ENCODE peak calls at places on chromosomes 5 and 9, in five cellular contexts. Q is suprapubic skin, S is aorta, I is RWPE1, M is epithelial cell of prostate. J is an unnamed sample.

GRCh38 chr9:113796651-113797426 is 79.3 kb upstream of the ZNF618 start:
- DNase-seq in Q (no peak), S (no peak), I (no peak), M (no peak), J (no peak)

GRCh38 chr5:135458921-135459331 is 6.8 kb upstream of the TIFAB start:
- DNase-seq in Q (peak), S (peak), I (peak), M (no peak), J (no peak)

GRCh38 chr5:2366816-2367215 is 384.7 kb downstream of the IRX2 start:
- DNase-seq in Q (no peak), S (no peak), I (no peak), M (no peak), J (no peak)

GRCh38 chr5:131330031-131330430 is 66.2 kb downstream of the CDC42SE2 start:
- DNase-seq in Q (no peak), S (no peak), I (no peak), M (no peak), J (no peak)

GRCh38 chr5:171308453-171309275 is at the start of gene TLX3:
- DNase-seq in Q (no peak), S (no peak), I (peak), M (no peak), J (peak)

GRCh38 chr9:115808108-115808507 is 345.5 kb upstream of the PAPPA start:
- DNase-seq in Q (no peak), S (no peak), I (no peak), M (no peak), J (no peak)

GRCh38 chr9:87950765-87951488 is 23.4 kb downstream of the CDK20 start:
- DNase-seq in Q (no peak), S (no peak), I (peak), M (no peak), J (no peak)

GRCh38 chr5:88256872-88257271 is 11.8 kb downstream of the TMEM161B start:
- DNase-seq in Q (no peak), S (no peak), I (no peak), M (no peak), J (no peak)

GRCh38 chr9:90966475-90967150 is 165.0 kb downstream of the SYK start:
- DNase-seq in Q (no peak), S (no peak), I (peak), M (no peak), J (no peak)

GRCh38 chr5:172897691-172898512 is 61.3 kb upstream of the RPL26L1 start:
- DNase-seq in Q (no peak), S (peak), I (no peak), M (no peak), J (peak)

GRCh38 chr9:89236955-89237573 is 58.4 kb upstream of the SHC3 start:
- DNase-seq in Q (no peak), S (no peak), I (no peak), M (no peak), J (no peak)

GRCh38 chr9:5832543-5833529 is at the start of gene ERMP1:
- DNase-seq in Q (peak), S (peak), I (peak), M (no peak), J (peak)
- H3K27ac ChIP-seq in Q (peak), S (no peak), I (peak), M (peak), J (no peak)

GRCh38 chr9:78314550-78314949 is 17.6 kb downstream of the PSAT1 start:
- DNase-seq in Q (no peak), S (no peak), I (no peak), M (no peak), J (no peak)

GRCh38 chr9:78311075-78311474 is 14.2 kb downstream of the PSAT1 start:
- DNase-seq in Q (no peak), S (no peak), I (no peak), M (no peak), J (no peak)

GRCh38 chr9:78312125-78312524 is 15.2 kb downstream of the PSAT1 start:
- DNase-seq in Q (no peak), S (no peak), I (no peak), M (no peak), J (no peak)

GRCh38 chr9:78316151-78316892 is 19.4 kb downstream of the PSAT1 start:
- DNase-seq in Q (no peak), S (no peak), I (no peak), M (no peak), J (no peak)

DNA sequence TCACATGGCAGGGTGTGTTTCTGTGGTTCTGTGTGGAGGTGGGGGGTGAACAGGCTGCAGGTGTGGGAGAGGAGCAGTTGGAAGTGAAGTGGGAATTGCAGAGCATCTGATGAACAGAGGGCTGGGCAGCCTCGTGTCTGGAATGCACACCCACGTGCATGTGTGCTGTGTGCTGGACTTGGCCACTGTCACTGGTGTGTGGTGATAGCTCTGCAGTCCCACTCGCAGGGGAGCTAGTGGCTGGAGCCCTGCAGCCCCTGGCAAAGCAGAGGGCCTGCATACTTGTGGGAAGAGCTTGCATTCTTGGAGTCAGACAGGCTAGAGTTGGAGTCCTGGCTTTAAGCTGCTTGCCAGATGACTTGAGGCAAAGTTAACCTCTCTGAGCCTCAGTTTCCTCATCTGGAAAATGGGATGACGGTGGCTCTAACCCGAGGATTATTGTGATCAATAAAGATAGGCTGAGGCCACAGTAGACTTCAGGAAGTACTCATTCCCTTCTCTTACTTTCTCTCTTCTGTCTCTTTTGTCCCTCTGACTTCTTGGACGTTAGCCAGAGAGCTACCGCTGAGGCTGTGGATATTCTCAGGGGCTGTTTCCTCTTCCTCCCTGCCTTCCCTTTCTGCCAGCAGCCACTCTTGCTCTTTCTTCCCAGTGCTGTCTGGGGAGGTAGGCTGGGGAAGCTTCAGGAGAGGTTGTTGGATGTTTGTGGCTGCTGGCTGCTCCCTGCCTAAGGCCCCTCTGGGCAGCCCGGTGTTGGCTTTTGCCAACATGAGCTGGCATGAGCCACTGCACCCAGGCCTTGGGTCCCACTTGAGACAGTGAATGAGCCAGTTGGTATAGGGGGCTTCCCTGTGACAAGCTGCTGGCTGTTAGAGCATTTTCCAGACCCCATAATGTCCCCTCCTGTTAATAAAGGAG is 18.3 kb downstream of the PSAT1 start:
- DNase-seq in Q (no peak), S (no peak), I (no peak), M (no peak), J (no peak)
- H3K27ac ChIP-seq in Q (no peak), S (no peak), I (peak), M (no peak), J (no peak)

DNA sequence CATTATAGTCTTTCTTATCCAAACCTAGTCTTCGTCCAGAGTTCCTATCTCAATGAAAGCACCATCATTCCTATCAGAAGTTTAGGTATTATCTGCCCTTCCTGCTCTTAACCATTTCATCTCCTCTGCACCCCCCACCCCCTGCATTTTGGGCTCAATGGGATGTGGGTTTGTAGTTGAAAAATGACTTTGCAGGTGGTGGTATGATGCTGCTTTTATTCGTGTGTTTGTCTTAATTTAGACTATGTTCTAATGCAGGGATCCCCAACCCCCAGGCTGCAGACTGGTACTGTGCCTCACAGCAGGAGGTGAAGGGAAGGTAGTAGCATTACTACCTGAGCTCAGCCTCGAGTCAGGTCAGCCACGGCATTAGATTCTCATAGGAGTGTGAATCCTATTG is 49.4 kb upstream of the ZNF608 start:
- DNase-seq in Q (no peak), S (no peak), I (no peak), M (no peak), J (no peak)
- H3K27ac ChIP-seq in Q (no peak), S (no peak), I (no peak), M (no peak), J (no peak)

GRCh38 chr9:133583586-133583985 is 25.6 kb downstream of the FAM163B start:
- DNase-seq in Q (no peak), S (no peak), I (no peak), M (no peak), J (no peak)

GRCh38 chr9:133583111-133583510 is 26.1 kb downstream of the FAM163B start:
- DNase-seq in Q (no peak), S (no peak), I (no peak), M (no peak), J (no peak)

GRCh38 chr9:133584167-133584558 is 25.0 kb downstream of the FAM163B start:
- DNase-seq in Q (no peak), S (no peak), I (no peak), M (no peak), J (no peak)

GRCh38 chr9:133585481-133586367 is 23.5 kb downstream of the FAM163B start:
- DNase-seq in Q (no peak), S (no peak), I (no peak), M (no peak), J (no peak)

DNA sequence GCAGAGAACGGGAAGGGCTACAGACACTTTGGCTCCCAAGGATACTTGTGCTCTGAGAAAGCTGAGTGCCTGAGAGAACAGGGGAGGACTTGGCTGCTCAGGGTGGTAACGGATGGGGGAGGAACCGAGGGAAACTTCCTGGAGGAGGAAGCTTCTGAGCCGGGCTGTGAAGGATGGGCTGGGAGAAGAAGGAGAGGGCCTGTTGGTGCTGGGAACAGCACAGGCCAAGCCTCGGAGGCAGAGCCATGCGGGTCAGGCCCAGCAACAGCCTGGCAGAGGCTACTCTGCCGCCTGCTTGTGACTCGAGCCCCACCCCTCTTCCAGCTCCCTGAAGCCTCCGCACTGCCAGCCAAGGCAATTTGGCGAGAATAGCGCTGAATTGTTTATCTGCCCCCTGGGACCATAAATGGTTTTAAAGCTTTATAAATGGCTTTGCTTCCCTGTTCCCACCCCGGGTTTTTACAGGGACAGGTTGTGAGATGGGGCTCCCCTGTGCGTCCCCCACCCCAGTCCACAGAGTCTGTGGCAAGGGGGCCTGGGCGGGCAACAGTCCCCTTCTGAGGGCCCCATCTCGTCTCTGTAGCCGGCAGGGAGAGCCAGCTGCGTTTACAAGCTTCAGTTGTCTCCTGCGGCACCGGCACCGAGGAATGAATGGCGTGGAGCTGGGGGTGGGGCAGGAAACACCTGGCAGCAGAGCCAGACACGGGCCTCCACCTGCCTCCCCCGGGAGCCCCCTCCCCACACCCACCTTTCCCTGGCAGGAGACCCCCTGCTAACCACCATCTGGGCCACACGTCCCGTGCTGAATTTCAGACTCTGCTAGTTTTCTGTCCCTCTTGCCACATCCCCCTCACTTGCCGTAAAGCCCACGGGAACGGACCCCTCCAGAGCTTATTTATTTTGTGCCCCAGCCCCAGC is 24.4 kb downstream of the FAM163B start:
- DNase-seq in Q (no peak), S (no peak), I (no peak), M (no peak), J (no peak)
- H3K27ac ChIP-seq in Q (no peak), S (no peak), I (no peak), M (no peak), J (no peak)

GRCh38 chr5:138665261-138665660 is 88.0 kb upstream of the CTNNA1 start:
- DNase-seq in Q (no peak), S (no peak), I (no peak), M (no peak), J (no peak)
- H3K27ac ChIP-seq in Q (peak), S (no peak), I (peak), M (no peak), J (no peak)

DNA sequence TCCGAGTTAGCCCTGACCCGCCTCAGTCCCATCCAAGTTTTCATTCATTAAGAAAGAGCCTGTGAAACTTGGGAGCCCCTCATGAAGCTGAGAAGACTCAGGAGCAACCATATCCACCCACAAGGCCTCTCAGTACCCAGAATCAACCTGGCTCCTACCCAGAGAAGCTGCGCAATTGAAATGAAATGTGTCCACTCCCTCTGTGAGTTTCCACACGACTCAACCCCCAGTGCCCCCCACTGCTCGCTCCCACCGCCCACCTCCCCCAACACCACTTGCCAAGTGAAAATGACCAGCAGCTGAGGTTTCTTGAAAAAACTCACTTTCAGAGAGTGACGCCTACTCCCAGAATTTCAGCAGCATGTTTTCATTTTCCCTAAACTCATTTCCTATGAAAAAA is 104.6 kb downstream of the CDK5RAP2 start:
- DNase-seq in Q (peak), S (no peak), I (no peak), M (no peak), J (no peak)
- H3K27ac ChIP-seq in Q (peak), S (no peak), I (peak), M (peak), J (no peak)

DNA sequence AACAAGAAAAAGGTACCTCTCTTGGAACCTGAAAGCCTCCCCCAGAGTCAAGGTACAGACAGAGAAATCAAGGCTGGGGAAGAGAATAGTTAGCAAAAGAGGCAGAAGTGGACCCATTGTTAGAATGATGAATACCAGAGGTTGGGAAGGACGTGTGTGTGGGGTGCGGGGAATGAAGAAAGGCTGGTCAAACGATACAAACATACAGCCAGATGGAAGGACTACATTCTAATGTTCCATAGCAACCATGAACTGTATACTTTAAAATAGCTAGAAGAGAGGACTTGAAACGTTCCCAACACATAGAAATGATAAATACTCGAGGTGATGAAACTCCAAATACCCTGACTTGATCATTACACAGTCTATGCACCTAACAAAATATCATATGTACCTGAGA is 7.1 kb downstream of the CCDC69 start:
- DNase-seq in Q (no peak), S (no peak), I (no peak), M (no peak), J (no peak)
- H3K27ac ChIP-seq in Q (no peak), S (no peak), I (no peak), M (no peak), J (no peak)

DNA sequence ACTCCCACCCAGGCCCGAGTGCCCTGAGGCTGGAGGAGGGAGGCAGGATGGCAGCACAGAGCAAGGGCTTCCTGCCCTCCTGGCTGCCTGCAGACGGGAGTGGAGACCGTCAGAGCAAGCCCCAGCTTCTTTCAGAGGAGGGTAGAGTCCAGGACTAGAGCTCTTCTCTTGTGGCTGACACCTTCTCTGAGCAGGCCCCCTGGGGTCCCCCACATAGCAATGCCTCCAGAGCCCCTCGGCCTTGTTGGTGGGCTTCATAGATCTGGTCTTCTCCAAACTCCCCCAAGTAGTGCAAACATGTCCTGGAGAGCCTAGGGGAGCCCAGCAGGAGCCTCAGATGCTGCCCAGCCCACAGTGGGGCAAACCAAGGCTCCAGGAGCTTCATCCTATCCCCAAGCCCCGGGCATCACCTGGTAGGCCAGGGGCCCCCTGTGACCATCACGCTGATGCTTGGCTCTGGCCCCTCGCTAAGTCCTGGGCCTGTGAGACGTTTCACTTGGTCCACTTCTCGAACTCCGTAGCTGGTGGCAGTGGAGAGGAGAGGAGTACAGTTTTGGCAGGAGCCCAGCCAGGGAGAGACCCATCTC is 2.0 kb downstream of the MZB1 start:
- DNase-seq in Q (no peak), S (no peak), I (no peak), M (no peak), J (no peak)
- H3K27ac ChIP-seq in Q (no peak), S (no peak), I (peak), M (no peak), J (no peak)

GRCh38 chr5:139789116-139789844 is 6.3 kb upstream of the PSD2 start:
- DNase-seq in Q (no peak), S (no peak), I (no peak), M (no peak), J (no peak)
- H3K27ac ChIP-seq in Q (no peak), S (no peak), I (peak), M (no peak), J (no peak)

J was measured in foreskin keratinocyte.